ENCODE peak calls at places on chromosomes 6 and 20, in four cellular contexts. U, P, L and G are unnamed samples.

GRCh38 chr20:1537731-1538058 is 19.8 kb downstream of the SIRPD start:
- DNase-seq in U (no peak), P (peak; percentile 47), L (no peak), G (no peak)

GRCh38 chr6:160750276-160750689 is 48.2 kb downstream of the PLG start:
- DNase-seq in L (peak; percentile 5), U (no peak), P (no peak), G (no peak)

GRCh38 chr6:168359794-168360193 is 40.2 kb upstream of the DACT2 start:
- DNase-seq in L (no peak), U (no peak), P (no peak), G (no peak)

GRCh38 chr6:56643379-56644089 is 845 bp upstream of the DST start:
- DNase-seq in L (peak; percentile 48), P (no peak), U (no peak), G (peak; percentile 50)

GRCh38 chr6:11752350-11752749 is 26.3 kb downstream of the ADTRP start:
- DNase-seq in U (no peak), P (no peak), L (peak; percentile 80), G (no peak)

GRCh38 chr6:1868561-1869261 is 259.0 kb downstream of the FOXC1 start:
- DNase-seq in P (no peak), U (no peak), L (no peak), G (no peak)

GRCh38 chr6:34341481-34341971 is 50.9 kb downstream of the NUDT3 start:
- DNase-seq in U (no peak), P (no peak), L (no peak), G (peak; percentile 47)

GRCh38 chr20:47099749-47100515 is 205.3 kb downstream of the EYA2 start:
- DNase-seq in U (no peak), P (no peak), L (peak; percentile 69), G (peak; percentile 74)

GRCh38 chr6:87754828-87755227 is 52.8 kb upstream of the AKIRIN2 start:
- DNase-seq in L (no peak), U (no peak), P (peak; percentile 38), G (no peak)

GRCh38 chr6:117906454-117906904 is 585 bp upstream of the SLC35F1 start:
- DNase-seq in P (no peak), L (no peak), U (no peak), G (no peak)

GRCh38 chr20:43420192-43420591 is 37.5 kb upstream of the SRSF6 start:
- DNase-seq in L (no peak), P (no peak), U (no peak), G (no peak)

GRCh38 chr6:42224222-42225042 is 6.8 kb upstream of the MRPS10 start:
- DNase-seq in P (no peak), L (peak; percentile 97), U (no peak), G (peak; percentile 70)

GRCh38 chr6:169302716-169303115 is 49.1 kb upstream of the THBS2 start:
- DNase-seq in P (no peak), L (no peak), U (no peak), G (no peak)

GRCh38 chr6:77463308-77463880 is at the start of gene HTR1B:
- DNase-seq in L (no peak), P (no peak), U (no peak), G (no peak)

GRCh38 chr6:130138909-130139242 is 83.9 kb downstream of the SAMD3 start:
- DNase-seq in U (no peak), L (no peak), P (no peak), G (no peak)

GRCh38 chr6:1735239-1735803 is 125.6 kb downstream of the FOXC1 start:
- DNase-seq in P (no peak), U (no peak), L (no peak), G (no peak)

GRCh38 chr6:141790921-141791320 is 341.8 kb upstream of the GJE1 start:
- DNase-seq in U (no peak), L (no peak), P (no peak), G (no peak)

GRCh38 chr6:10390495-10391298 is 24.2 kb downstream of the TFAP2A start:
- DNase-seq in L (no peak), U (no peak), P (no peak), G (no peak)

DNA sequence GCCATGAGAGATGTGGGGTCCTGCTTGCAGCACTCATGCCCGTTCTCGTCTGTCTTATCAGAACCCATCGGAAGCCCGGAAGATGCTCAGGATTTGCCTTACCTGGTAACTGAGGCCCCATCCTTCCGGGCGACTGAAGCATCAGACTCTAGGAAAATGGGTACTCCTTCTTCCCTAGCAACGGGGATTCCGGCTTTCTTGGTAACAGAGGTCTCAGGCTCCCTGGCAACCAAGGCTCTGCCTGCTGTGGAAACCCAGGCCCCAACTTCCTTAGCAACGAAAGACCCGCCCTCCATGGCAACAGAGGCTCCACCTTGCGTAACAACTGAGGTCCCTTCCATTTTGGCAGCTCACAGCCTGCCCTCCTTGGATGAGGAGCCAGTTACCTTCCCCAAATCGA is 8.3 kb downstream of the PI16 start:
- DNase-seq in P (peak; percentile 95), U (no peak), L (peak; percentile 28), G (peak; percentile 39)
- H3K4me3 ChIP-seq in P (no peak overlapping the region), U (no peak overlapping the region), L (no peak overlapping the region), G (no peak overlapping the region)

GRCh38 chr20:46021361-46022359 is 7.4 kb upstream of the SLC12A5 start:
- DNase-seq in L (no peak), P (no peak), U (peak; percentile 99), G (no peak)
- TF ChIP-seq CTCF in L (no peak), P (no peak), U (no peak), G (no peak)

GRCh38 chr20:63953764-63954429 is 2.3 kb downstream of the UCKL1 start:
- DNase-seq in L (no peak), U (no peak), P (no peak), G (no peak)
- H3K4me3 ChIP-seq in L (no peak overlapping the region), U (no peak overlapping the region), P (peak overlapping the region; percentile 92), G (peak overlapping the region; percentile 87)

DNA sequence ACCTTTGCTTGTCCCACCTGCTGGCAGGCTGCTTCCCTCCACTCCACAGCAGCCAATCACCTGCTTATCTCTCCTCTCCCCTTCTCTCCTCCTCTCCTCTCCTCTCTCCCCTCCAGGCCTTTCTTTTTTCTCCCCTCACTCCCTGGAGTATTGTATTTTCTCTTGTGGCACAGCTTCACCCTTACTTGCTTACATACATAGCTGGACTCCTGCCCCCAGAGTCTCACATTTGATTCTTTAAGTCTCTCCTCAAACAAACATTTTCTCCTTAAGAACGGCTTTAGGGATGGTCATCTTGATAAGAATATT is 3.6 kb upstream of the LY86 start:
- DNase-seq in L (no peak), U (no peak), P (no peak), G (no peak)
- TF ChIP-seq CTCF in L (no peak), U (no peak), P (no peak), G (no peak)

GRCh38 chr6:132792510-132792909 is 5.9 kb downstream of the SLC18B1 start:
- DNase-seq in U (no peak), L (no peak), P (no peak), G (no peak)

GRCh38 chr6:132798820-132799538 is 542 bp upstream of the SLC18B1 start:
- DNase-seq in U (peak; percentile 61), L (peak; percentile 65), P (no peak), G (peak; percentile 59)

DNA sequence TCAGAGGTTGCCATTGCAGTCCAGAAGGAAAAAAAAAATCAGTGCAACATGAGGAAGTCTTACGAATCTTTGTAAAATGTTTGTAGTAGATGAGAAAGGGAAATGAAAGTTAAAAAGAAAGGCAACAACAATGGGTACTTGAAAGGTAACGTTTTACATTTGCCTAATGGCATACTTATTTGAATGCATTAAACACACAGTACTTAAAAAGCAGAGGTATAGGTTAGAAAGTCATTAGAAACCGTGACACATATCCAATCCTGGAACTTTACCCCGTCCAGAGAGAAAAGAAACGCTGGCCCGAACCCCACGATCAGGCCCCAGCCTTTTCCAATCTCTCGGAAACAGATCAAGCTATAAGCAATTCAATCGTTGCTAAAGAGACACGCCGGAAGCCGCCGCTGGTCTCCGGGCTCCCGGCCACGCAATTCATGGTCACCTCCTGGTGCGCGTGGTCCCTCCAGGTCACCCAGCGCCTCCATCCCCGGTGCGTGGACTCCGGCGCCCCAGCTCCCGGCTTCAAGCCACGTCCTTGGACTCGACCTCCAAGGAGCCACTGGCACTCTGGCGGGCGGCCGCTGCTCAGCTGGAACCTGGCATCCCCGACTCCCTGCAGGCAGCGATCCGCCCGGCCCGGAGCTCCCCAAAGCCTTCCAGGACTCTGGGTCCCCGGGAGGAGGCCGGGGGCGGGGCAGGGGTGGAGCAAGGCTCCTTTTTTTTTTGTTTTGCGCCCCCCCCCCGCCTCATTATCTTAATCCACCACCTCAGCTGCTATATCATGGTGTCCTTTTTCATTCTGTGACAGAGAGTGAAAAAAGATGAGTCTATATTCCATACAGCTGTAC is at the start of gene SLC18B1:
- DNase-seq in P (no peak), L (no peak), U (peak; percentile 35), G (peak; percentile 30)
- H3K4me3 ChIP-seq in P (peak within 1 kb of the TSS; percentile 44), L (peak within 1 kb of the TSS; percentile 64), U (peak within 1 kb of the TSS; percentile 68), G (peak within 1 kb of the TSS; percentile 77)

GRCh38 chr6:3496395-3496794 is 39.5 kb upstream of the SLC22A23 start:
- DNase-seq in P (no peak), L (no peak), U (no peak), G (no peak)
- TF ChIP-seq CTCF in P (no peak), L (no peak), U (no peak), G (no peak)

DNA sequence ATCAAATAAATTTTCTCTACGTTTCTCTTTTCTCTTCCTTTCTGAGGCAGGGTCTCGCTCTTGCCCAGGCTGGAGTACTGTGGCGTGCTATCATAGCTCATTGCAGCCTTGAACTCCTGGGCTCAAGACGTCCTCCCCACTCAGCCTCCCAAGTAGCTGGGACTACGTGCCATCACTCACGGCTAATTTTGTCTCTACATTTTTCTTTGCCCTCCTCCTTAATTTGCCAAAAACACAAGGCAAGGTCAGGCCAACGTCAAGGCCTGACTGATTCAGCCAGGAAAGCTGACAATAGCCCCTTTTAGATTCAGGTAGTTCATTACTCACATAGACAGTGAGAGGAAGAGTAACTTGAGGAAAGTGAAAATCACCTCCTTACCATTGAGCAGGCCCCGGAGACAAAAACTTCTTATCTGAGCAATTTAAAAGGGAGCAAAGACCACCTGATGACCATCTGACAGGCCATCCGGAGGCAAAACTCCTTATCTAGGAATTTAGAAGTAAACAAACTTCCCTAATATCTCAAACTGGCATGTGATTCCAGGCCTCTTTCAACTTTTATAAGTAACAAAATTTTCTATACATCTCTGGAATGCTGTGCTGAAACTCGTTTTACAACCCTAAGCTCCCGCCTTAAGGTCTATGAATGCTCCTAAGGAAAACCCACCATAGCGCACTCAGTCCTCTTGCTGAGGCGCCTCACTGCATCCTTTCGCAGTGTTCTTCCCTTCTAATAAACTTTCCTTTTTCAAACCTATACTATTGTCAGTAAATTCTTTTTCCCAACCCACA is 42.1 kb upstream of the SRPK1 start:
- DNase-seq in L (no peak), U (no peak), P (no peak), G (no peak)
- H3K4me3 ChIP-seq in L (no peak overlapping the region), U (no peak overlapping the region), P (no peak overlapping the region), G (no peak overlapping the region)